ENCODE peak calls at places on chromosomes 2 and 18, in five cellular contexts. F is HepG2, B is H1, D is GM12878, L is K562. M is an unnamed sample.

GRCh38 chr18:52341617-52342381 is 1.8 kb downstream of the DCC start:
- DNase-seq in L (no peak), B (peak), D (no peak), F (no peak), M (no peak)

GRCh38 chr18:11052800-11053199 is 96.6 kb downstream of the PIEZO2 start:
- DNase-seq in B (no peak), D (no peak), F (no peak), L (no peak), M (no peak)

GRCh38 chr2:101843048-101843447 is 145.5 kb downstream of the MAP4K4 start:
- DNase-seq in B (no peak), D (no peak), F (no peak), L (no peak), M (no peak)

GRCh38 chr2:227853204-227853629 is 18.2 kb upstream of the DAW1 start:
- DNase-seq in L (no peak), F (no peak), B (no peak), D (no peak), M (no peak)

GRCh38 chr18:68436485-68436884 is 278.4 kb downstream of the TMX3 start:
- DNase-seq in D (no peak), L (no peak), B (no peak), F (no peak), M (no peak)

GRCh38 chr2:111705711-111706323 is 178.2 kb downstream of the ANAPC1 start:
- DNase-seq in B (peak), L (no peak), F (peak), D (peak), M (peak)

GRCh38 chr2:180505203-180505602 is 475.2 kb upstream of the UBE2E3 start:
- DNase-seq in L (no peak), B (no peak), F (no peak), D (no peak), M (no peak)

GRCh38 chr2:45497355-45497754 is 113.7 kb downstream of the SRBD1 start:
- DNase-seq in L (no peak), D (peak), B (no peak), F (no peak), M (no peak)

GRCh38 chr2:223954401-223954800 is 2.9 kb upstream of the MRPL44 start:
- DNase-seq in B (no peak), L (no peak), F (peak), D (no peak), M (no peak)

GRCh38 chr18:49517483-49517882 is 30.4 kb upstream of the C18orf32 start:
- DNase-seq in D (no peak), F (no peak), L (no peak), B (no peak), M (no peak)

GRCh38 chr2:101830146-101830545 is 132.6 kb downstream of the MAP4K4 start:
- DNase-seq in D (no peak), F (no peak), B (no peak), L (no peak), M (no peak)

DNA sequence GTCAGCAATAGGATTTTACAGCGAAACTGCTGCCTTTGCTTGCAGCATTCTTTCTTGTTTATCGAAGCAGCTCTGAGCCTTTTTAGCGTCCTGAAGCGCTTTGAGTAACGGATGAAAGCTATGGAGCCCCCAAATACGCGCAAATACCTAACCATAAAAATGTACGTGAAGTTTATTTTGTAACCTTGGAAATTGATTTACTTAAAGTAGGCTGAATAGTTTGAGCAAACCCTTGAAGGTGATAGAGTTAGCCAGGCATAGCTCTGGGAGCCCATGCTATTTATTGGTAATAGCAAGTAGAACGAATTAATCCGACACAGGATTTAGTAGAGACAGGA is 183 bp upstream of the ACADL start:
- DNase-seq in F (no peak), D (no peak), L (no peak), B (no peak), M (no peak)
- TF ChIP-seq ZNF274 in F (no peak), D (no peak), L (no peak), B (no peak), M (no peak)

GRCh38 chr2:24360050-24360962 is at the start of gene ITSN2:
- DNase-seq in F (peak), B (peak), L (peak), D (peak), M (peak)

GRCh38 chr2:24362253-24362652 is 1.9 kb upstream of the ITSN2 start:
- DNase-seq in D (no peak), F (no peak), L (no peak), B (no peak), M (no peak)

GRCh38 chr2:24359129-24359528 is 1.2 kb downstream of the ITSN2 start:
- DNase-seq in D (no peak), B (no peak), L (no peak), F (no peak), M (no peak)

GRCh38 chr2:24360963-24361330 is 611 bp upstream of the ITSN2 start:
- DNase-seq in B (no peak), F (no peak), L (no peak), D (no peak), M (no peak)

DNA sequence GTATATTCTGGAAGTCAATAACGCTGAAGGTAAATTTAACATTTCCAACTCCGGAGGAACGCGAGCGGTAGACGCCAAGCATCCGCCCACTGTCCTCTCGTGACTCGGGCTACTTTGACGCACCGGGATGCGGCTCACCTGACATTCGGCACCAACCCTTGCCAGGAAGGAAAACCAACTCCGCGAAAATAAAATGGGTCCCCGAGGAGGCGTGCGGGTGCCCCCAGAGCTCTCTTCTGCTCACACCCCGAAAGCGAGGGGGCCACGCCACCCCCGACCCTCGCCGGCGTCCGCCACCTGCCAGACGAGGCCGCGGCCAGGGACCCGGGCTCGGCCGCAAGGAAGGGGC is 661 bp downstream of the ITSN2 start:
- DNase-seq in L (no peak), D (no peak), F (no peak), B (no peak), M (no peak)
- TF ChIP-seq POLR2A in L (no peak), D (no peak), F (no peak), B (no peak), M (no peak)

GRCh38 chr2:2686228-2686627 is 355.2 kb upstream of the MYT1L start:
- DNase-seq in D (no peak), L (no peak), B (no peak), F (no peak), M (no peak)
- TF ChIP-seq ZNF274 in D (no peak), L (no peak), B (no peak), F (no peak), M (no peak)

DNA sequence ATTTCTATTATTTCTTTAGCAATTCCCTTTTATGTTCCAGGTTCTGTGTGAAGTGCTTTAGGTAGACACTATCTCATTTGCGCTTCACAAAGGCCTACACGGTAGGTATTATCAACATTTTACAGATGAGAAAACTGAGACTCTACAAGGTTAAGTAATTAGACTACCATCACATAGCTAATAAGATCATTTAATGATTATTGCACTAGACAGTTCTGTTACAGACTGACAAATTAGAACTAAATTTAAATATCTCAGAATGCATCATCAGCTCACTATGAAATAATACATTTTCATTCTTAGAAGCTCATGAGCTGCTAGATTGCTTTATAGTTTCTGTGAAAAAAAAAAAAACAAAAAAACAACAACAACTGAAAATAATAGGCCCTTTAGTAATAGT is 37.9 kb downstream of the DARS1 start:
- DNase-seq in F (no peak), D (no peak), L (no peak), B (no peak), M (no peak)
- TF ChIP-seq POLR2A in F (no peak), D (no peak), L (no peak), B (no peak), M (no peak)

GRCh38 chr2:240876475-240877251 is 8.0 kb downstream of the AGXT start:
- DNase-seq in D (no peak), L (no peak), B (no peak), F (peak), M (no peak)
- TF ChIP-seq ZNF274 in D (no peak), L (no peak), B (no peak), F (peak), M (no peak)

GRCh38 chr18:58578835-58579560 is 49.9 kb downstream of the ALPK2 start:
- DNase-seq in B (no peak), D (no peak), L (no peak), F (peak), M (no peak)
- TF ChIP-seq POLR2A in B (no peak), D (no peak), L (no peak), F (no peak), M (no peak)

GRCh38 chr2:140577453-140577852 is 1553.4 kb downstream of the LRP1B start:
- DNase-seq in L (no peak), F (no peak), D (no peak), B (no peak), M (no peak)

GRCh38 chr2:140585016-140585415 is 1545.8 kb downstream of the LRP1B start:
- DNase-seq in D (no peak), B (no peak), L (no peak), F (no peak), M (no peak)

GRCh38 chr2:140586379-140586778 is 1544.4 kb downstream of the LRP1B start:
- DNase-seq in D (peak), L (no peak), B (peak), F (peak), M (peak)

GRCh38 chr2:140580799-140581198 is 1550.0 kb downstream of the LRP1B start:
- DNase-seq in F (no peak), D (no peak), L (no peak), B (no peak), M (no peak)
- TF ChIP-seq ZNF274 in F (no peak), D (no peak), L (no peak), B (no peak), M (no peak)

GRCh38 chr18:54958711-54959625 is at the start of gene CCDC68:
- DNase-seq in L (peak), B (peak), F (peak), D (no peak), M (no peak)
- TF ChIP-seq POLR2A in L (no peak), B (no peak), F (no peak), D (no peak), M (peak)

GRCh38 chr2:41948397-41948763 is 99.4 kb upstream of the PKDCC start:
- DNase-seq in F (no peak), L (no peak), B (no peak), D (no peak), M (no peak)
- TF ChIP-seq ZNF274 in F (no peak), L (no peak), B (no peak), D (no peak), M (no peak)

M was measured in HCT116.